ENCODE peak calls at places on chromosomes 1 and 21, in seven cellular contexts. T is Panc1, V is PC-3, N is K562, R is colonic mucosa, H is stomach, Z is uterus. O is an unnamed sample.

GRCh38 chr1:172833956-172834355 is 175.1 kb downstream of the FASLG start:
- DNase-seq in H (no peak), T (no peak), R (no peak), V (no peak), Z (no peak), N (no peak), O (no peak)

GRCh38 chr1:70075751-70076150 is 129.6 kb downstream of the LRRC40 start:
- DNase-seq in V (no peak), T (no peak), N (no peak), R (no peak), H (no peak), Z (no peak), O (no peak)

GRCh38 chr1:47616906-47617305 is 179.1 kb downstream of the FOXD2 start:
- DNase-seq in T (no peak), H (no peak), N (no peak), V (no peak), R (peak), Z (no peak), O (no peak)

GRCh38 chr1:175514309-175515001 is 228.9 kb downstream of the TNR start:
- DNase-seq in Z (no peak), V (no peak), R (no peak), H (no peak), T (no peak), N (no peak), O (no peak)

GRCh38 chr1:37841652-37842051 is 17.7 kb downstream of the MTF1 start:
- DNase-seq in N (no peak), V (no peak), T (no peak), H (no peak), Z (no peak), R (no peak), O (no peak)

GRCh38 chr1:53725238-53725689 is 13.7 kb downstream of the GLIS1 start:
- DNase-seq in Z (no peak), V (peak), R (no peak), T (no peak), H (no peak), N (peak), O (no peak)

GRCh38 chr1:29631361-29631760 is 395.0 kb downstream of the PTPRU start:
- DNase-seq in R (no peak), Z (no peak), T (no peak), V (no peak), N (no peak), H (no peak), O (no peak)

GRCh38 chr1:89487972-89488371 is 36.7 kb upstream of the LRRC8B start:
- DNase-seq in V (no peak), Z (no peak), N (no peak), H (no peak), R (no peak), T (no peak), O (no peak)

GRCh38 chr1:15272009-15272781 is 25.2 kb downstream of the FHAD1 start:
- DNase-seq in Z (peak), N (peak), V (peak), R (peak), H (peak), T (peak), O (peak)

GRCh38 chr21:24693779-24694178 is 913.5 kb downstream of the MRPL39 start:
- DNase-seq in T (no peak), V (peak), Z (no peak), N (no peak), H (no peak), R (no peak), O (no peak)

GRCh38 chr21:45818276-45818903 is 163.2 kb upstream of the COL6A1 start:
- DNase-seq in R (no peak), T (no peak), H (no peak), V (peak), N (no peak), Z (no peak), O (no peak)

GRCh38 chr1:79323240-79324025 is 316.9 kb upstream of the ADGRL4 start:
- DNase-seq in H (no peak), Z (no peak), R (no peak), V (peak), N (no peak), T (peak), O (peak)

GRCh38 chr1:150156868-150157603 is 7.3 kb downstream of the PLEKHO1 start:
- DNase-seq in V (no peak), T (no peak), N (no peak), H (no peak), R (no peak), Z (no peak), O (no peak)

GRCh38 chr1:89149229-89149628 is 23.3 kb upstream of the GBP2 start:
- DNase-seq in H (no peak), Z (peak), T (no peak), N (no peak), V (peak), R (no peak), O (no peak)

GRCh38 chr1:72936942-72937341 is 654.6 kb upstream of the NEGR1 start:
- DNase-seq in H (no peak), N (no peak), T (no peak), Z (no peak), R (no peak), V (peak), O (no peak)

GRCh38 chr1:228003461-228004330 is 3.1 kb upstream of the WNT3A start:
- DNase-seq in R (no peak), Z (no peak), H (peak), V (no peak), N (peak), T (no peak), O (no peak)

GRCh38 chr1:35807614-35808375 is at the start of gene AGO4:
- DNase-seq in V (peak), Z (peak), R (peak), T (peak), N (peak), H (peak), O (peak)

GRCh38 chr21:14864211-14865021 is 200.4 kb downstream of the NRIP1 start:
- DNase-seq in R (peak), T (no peak), N (peak), V (peak), H (peak), Z (peak), O (peak)

GRCh38 chr1:200334661-200335256 is 75.1 kb downstream of the ZNF281 start:
- DNase-seq in Z (no peak), H (no peak), T (no peak), N (no peak), R (no peak), V (peak), O (no peak)

GRCh38 chr1:233113009-233113712 is 162.8 kb downstream of the NTPCR start:
- DNase-seq in V (peak), R (peak), T (peak), H (peak), Z (peak), N (peak), O (peak)

GRCh38 chr1:14988636-14989035 is 164.9 kb upstream of the TMEM51 start:
- DNase-seq in V (no peak), R (no peak), H (no peak), N (no peak), T (no peak), Z (no peak), O (no peak)

GRCh38 chr1:81670286-81670685 is 130.4 kb upstream of the ADGRL2 start:
- DNase-seq in H (peak), R (peak), N (no peak), T (peak), V (peak), Z (peak), O (peak)

GRCh38 chr1:43350976-43351375 is 7.8 kb upstream of the CDC20 start:
- DNase-seq in R (no peak), Z (no peak), V (no peak), N (no peak), H (no peak), T (no peak), O (no peak)

GRCh38 chr21:20739421-20739820 is 258.8 kb upstream of the NCAM2 start:
- DNase-seq in Z (no peak), H (no peak), T (no peak), R (no peak), N (peak), V (peak), O (no peak)

GRCh38 chr1:206470692-206471414 is 577 bp downstream of the IKBKE start:
- DNase-seq in R (peak), V (peak), Z (no peak), T (no peak), H (peak), N (no peak), O (no peak)

GRCh38 chr1:238628130-238628529 is 737.4 kb upstream of the ZP4 start:
- DNase-seq in V (no peak), H (no peak), R (no peak), Z (no peak), N (no peak), T (no peak), O (no peak)

GRCh38 chr1:232305020-232305419 is 324.9 kb downstream of the SIPA1L2 start:
- DNase-seq in R (peak), T (no peak), H (no peak), V (peak), N (no peak), Z (no peak), O (no peak)

GRCh38 chr1:235980976-235981375 is 83.9 kb downstream of the NID1 start:
- DNase-seq in R (no peak), Z (no peak), N (no peak), T (no peak), H (no peak), V (no peak), O (no peak)

GRCh38 chr1:33758698-33759097 is 105.2 kb upstream of the HMGB4 start:
- DNase-seq in H (no peak), T (no peak), R (peak), V (no peak), N (no peak), Z (no peak), O (no peak)

GRCh38 chr1:71046891-71047634 is 553 bp downstream of the PTGER3 start:
- DNase-seq in T (no peak), R (peak), Z (peak), V (no peak), H (peak), N (no peak), O (no peak)

GRCh38 chr1:202207292-202207691 is 13.7 kb downstream of the LGR6 start:
- DNase-seq in T (no peak), V (peak), R (no peak), Z (no peak), N (no peak), H (no peak), O (peak)

GRCh38 chr1:90717665-90718410 is 736 bp upstream of the BARHL2 start:
- DNase-seq in Z (no peak), R (peak), T (no peak), N (peak), V (no peak), H (no peak), O (no peak)

GRCh38 chr1:89690595-89690994 is 57.7 kb downstream of the LRRC8C start:
- DNase-seq in Z (no peak), R (no peak), V (no peak), N (no peak), T (no peak), H (no peak), O (no peak)

GRCh38 chr1:201877877-201878339 is 10.8 kb upstream of the SHISA4 start:
- DNase-seq in H (no peak), N (peak), R (no peak), V (peak), Z (peak), T (no peak), O (no peak)

GRCh38 chr1:67312630-67313029 is 5.0 kb downstream of the IL12RB2 start:
- DNase-seq in R (no peak), V (no peak), H (no peak), N (no peak), T (no peak), Z (no peak), O (no peak)

GRCh38 chr21:39159342-39160063 is 23.7 kb downstream of the PSMG1 start:
- DNase-seq in T (no peak), Z (no peak), N (no peak), H (no peak), V (no peak), R (no peak), O (peak)

GRCh38 chr1:183554577-183554976 is 35.7 kb downstream of the NCF2 start:
- DNase-seq in T (no peak), R (no peak), H (no peak), N (no peak), V (no peak), Z (no peak), O (no peak)

GRCh38 chr21:38342734-38343133 is 85.9 kb downstream of the KCNJ15 start:
- DNase-seq in V (no peak), R (no peak), H (no peak), Z (no peak), N (no peak), T (no peak), O (no peak)

GRCh38 chr1:151511636-151512215 is 539 bp downstream of the CGN start:
- DNase-seq in H (peak), Z (peak), R (peak), V (peak), N (no peak), T (no peak), O (no peak)

GRCh38 chr1:151512801-151513625 is 1.8 kb downstream of the CGN start:
- DNase-seq in T (no peak), V (peak), H (peak), N (no peak), R (peak), Z (no peak), O (no peak)

GRCh38 chr1:151513626-151514101 is 2.5 kb downstream of the CGN start:
- DNase-seq in N (no peak), T (no peak), R (peak), V (peak), H (peak), Z (no peak), O (no peak)

GRCh38 chr1:151510957-151511635 is at the start of gene CGN:
- DNase-seq in Z (peak), H (peak), T (no peak), N (peak), V (peak), R (peak), O (peak)

GRCh38 chr1:151512326-151512725 is 1.1 kb downstream of the CGN start:
- DNase-seq in T (no peak), Z (no peak), V (peak), N (no peak), R (peak), H (no peak), O (no peak)
- H3K4me3 ChIP-seq in T (peak), Z (no peak), V (peak), N (no peak), R (peak), H (peak), O (peak)

GRCh38 chr1:78009836-78010235 is 5.1 kb downstream of the DNAJB4 start:
- DNase-seq in V (no peak), H (no peak), R (no peak), N (no peak), T (no peak), Z (no peak), O (no peak)

GRCh38 chr1:78009276-78009675 is 4.5 kb downstream of the DNAJB4 start:
- DNase-seq in H (no peak), R (no peak), Z (no peak), N (no peak), T (no peak), V (no peak), O (no peak)

GRCh38 chr1:78007677-78008341 is 3.1 kb downstream of the DNAJB4 start:
- DNase-seq in Z (no peak), T (no peak), N (no peak), R (no peak), V (no peak), H (no peak), O (no peak)

GRCh38 chr1:78015148-78015547 is 10.4 kb downstream of the DNAJB4 start:
- DNase-seq in N (no peak), T (no peak), V (no peak), H (no peak), R (no peak), Z (no peak), O (no peak)

DNA sequence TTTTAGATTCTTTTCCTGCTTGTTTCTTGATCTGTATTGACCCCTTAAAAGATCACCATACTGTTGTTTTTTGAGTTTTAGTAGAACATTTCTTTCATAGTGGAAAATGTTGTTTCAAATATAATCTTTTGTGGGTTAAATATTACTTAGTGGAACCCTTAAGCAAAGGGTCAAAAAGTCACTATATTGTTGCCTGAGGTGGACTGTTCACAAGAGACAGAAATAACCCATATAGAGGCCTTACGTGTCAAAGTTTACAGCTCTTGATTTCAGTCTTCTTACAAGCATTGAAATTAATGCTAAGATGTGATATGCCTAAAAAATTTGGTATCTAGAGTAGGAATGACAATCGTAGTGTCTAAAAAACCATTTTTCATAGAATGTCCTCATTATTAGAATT is 6.3 kb downstream of the DNAJB4 start:
- DNase-seq in N (no peak), R (no peak), Z (no peak), H (no peak), V (no peak), T (no peak), O (no peak)
- H3K4me3 ChIP-seq in N (no peak), R (no peak), Z (no peak), H (no peak), V (no peak), T (no peak), O (no peak)

GRCh38 chr21:33688343-33688742 is 46.0 kb downstream of the ITSN1 start:
- DNase-seq in R (no peak), Z (no peak), V (no peak), H (no peak), N (no peak), T (no peak), O (no peak)
- H3K4me3 ChIP-seq in R (no peak), Z (no peak), V (no peak), H (no peak), N (no peak), T (no peak), O (no peak)

GRCh38 chr1:8217011-8217711 is 100.8 kb upstream of the SLC45A1 start:
- DNase-seq in T (no peak), V (no peak), Z (peak), H (peak), N (no peak), R (no peak), O (no peak)
- H3K4me3 ChIP-seq in T (no peak), V (no peak), Z (peak), H (peak), N (no peak), R (peak), O (peak)

GRCh38 chr1:209580577-209580976 is 2.9 kb upstream of the CAMK1G start:
- DNase-seq in V (peak), R (no peak), T (no peak), H (no peak), Z (no peak), N (no peak), O (no peak)

GRCh38 chr1:209585197-209585596 is 1.7 kb downstream of the CAMK1G start:
- DNase-seq in H (no peak), V (no peak), N (no peak), R (no peak), Z (no peak), T (no peak), O (no peak)

GRCh38 chr1:209585672-209586071 is 2.2 kb downstream of the CAMK1G start:
- DNase-seq in N (no peak), R (peak), V (peak), Z (peak), H (peak), T (no peak), O (no peak)

GRCh38 chr1:209584186-209584776 is 767 bp downstream of the CAMK1G start:
- DNase-seq in T (no peak), N (no peak), H (no peak), Z (no peak), R (no peak), V (no peak), O (no peak)

DNA sequence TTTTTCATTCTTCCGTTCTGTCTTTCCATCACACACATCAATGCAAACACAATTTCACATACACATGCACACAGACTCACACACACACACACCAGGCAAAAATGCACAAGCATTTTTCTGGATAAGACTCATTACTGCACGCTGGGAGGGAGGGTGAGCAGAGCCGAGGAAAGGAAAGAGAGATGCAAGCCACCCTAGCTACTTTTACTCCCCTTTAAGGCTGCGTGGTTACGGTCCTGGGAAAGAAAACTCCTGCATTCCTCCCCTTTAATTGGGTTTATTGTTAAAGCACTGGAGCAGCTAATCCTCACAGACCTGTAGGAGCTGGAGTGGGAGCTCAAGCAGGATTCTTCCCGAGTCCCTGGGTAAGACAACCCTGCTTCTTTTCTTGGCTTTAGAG is at the start of gene CAMK1G:
- DNase-seq in Z (no peak), T (no peak), H (no peak), N (no peak), R (no peak), V (peak), O (peak)
- H3K4me3 ChIP-seq in Z (no peak), T (peak), H (no peak), N (no peak), R (no peak), V (no peak), O (peak)

GRCh38 chr1:198544265-198544664 is 3.8 kb upstream of the ATP6V1G3 start:
- DNase-seq in H (no peak), Z (no peak), T (no peak), N (no peak), V (no peak), R (no peak), O (no peak)
- H3K4me3 ChIP-seq in H (no peak), Z (no peak), T (no peak), N (no peak), V (no peak), R (no peak), O (no peak)

GRCh38 chr1:94539496-94539895 is 2.1 kb downstream of the F3 start:
- DNase-seq in R (no peak), V (peak), Z (no peak), N (no peak), H (no peak), T (no peak), O (no peak)

GRCh38 chr1:94542088-94542671 is 621 bp upstream of the F3 start:
- DNase-seq in V (peak), T (no peak), H (peak), R (peak), N (no peak), Z (peak), O (no peak)

GRCh38 chr1:94543003-94543402 is 1.4 kb upstream of the F3 start:
- DNase-seq in V (peak), T (no peak), N (no peak), Z (no peak), R (no peak), H (no peak), O (no peak)

GRCh38 chr1:94540440-94541174 is 952 bp downstream of the F3 start:
- DNase-seq in T (no peak), N (no peak), R (peak), Z (no peak), H (no peak), V (no peak), O (no peak)

DNA sequence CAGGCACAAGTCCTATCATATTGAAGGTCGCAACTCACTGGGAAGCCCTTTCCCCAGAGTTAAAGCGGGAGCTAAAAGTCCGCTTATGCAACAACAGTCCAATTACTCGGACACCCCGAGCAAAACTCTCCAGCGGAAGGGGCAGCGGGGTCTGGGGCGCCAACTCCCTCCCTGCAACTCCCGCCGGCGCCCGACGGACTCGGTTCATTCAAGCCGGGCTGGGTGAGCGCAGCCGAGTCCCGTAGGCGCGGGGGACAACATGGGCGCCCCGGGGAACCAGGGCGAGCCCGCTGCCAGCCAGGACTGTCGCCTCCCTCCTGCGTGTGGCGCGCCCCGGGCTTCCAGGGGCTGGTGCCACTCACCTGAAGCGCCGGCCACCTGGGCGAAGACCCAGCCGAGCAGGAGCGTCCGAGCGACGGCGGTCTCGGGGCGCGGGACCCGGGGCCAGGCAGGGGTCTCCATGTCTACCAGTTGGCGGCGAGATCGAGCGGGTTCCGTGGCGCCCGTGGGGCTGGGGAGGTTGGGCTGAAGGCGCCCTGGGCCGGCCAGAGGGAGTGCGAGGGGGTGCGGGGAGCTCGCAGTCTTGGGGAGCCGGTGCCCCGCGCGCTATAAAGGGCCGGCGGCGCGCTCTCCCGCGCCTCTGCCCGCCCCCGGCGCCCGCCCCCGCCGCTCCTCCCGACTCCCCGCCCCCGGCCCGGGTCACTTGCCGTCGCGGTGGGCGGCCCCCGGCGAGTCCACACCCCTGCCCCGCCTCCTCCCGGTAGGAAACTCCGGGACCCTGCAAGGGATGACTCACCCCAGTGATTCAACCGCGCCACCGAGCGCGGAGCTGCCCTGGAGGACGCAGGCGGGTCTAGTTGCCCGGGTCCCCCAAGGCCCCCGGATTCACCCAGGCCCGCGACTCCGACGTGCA is at the start of gene F3:
- DNase-seq in Z (peak), N (peak), R (peak), V (peak), T (no peak), H (peak), O (peak)
- H3K4me3 ChIP-seq in Z (peak), N (peak), R (peak), V (peak), T (peak), H (peak), O (peak)

O was measured in retinal pigment epithelial cell.